ENCODE peak calls at places on chromosome 16, in eight cellular contexts. G, N, J, H, C, T, E and Q are unnamed samples.

GRCh38 chr16:56515665-56516064 is 4.2 kb downstream of the BBS2 start:
- DNase-seq in G (no peak), N (no peak), J (no peak), H (no peak), C (no peak), T (peak), E (no peak), Q (no peak)

GRCh38 chr16:50037791-50038190 is 12.8 kb downstream of the CNEP1R1 start:
- DNase-seq in G (no peak), N (no peak), J (no peak), H (no peak), C (no peak), T (peak), E (no peak), Q (no peak)

GRCh38 chr16:72590179-72590937 is 418.4 kb upstream of the PMFBP1 start:
- DNase-seq in G (peak), N (peak), J (no peak), H (peak), C (no peak), T (no peak), E (no peak), Q (no peak)

GRCh38 chr16:54194008-54194731 is 92.4 kb downstream of the IRX3 start:
- DNase-seq in G (no peak), N (peak), J (no peak), H (no peak), C (peak), T (peak), E (no peak), Q (no peak)

GRCh38 chr16:11393861-11394592 is 48.8 kb downstream of the RMI2 start:
- DNase-seq in G (no peak), N (no peak), J (no peak), H (no peak), C (no peak), T (no peak), E (no peak), Q (no peak)

GRCh38 chr16:54281535-54282201 is 4.9 kb downstream of the IRX3 start:
- DNase-seq in G (no peak), N (no peak), J (no peak), H (peak), C (no peak), T (no peak), E (no peak), Q (no peak)

GRCh38 chr16:11711662-11712061 is 31.0 kb downstream of the TXNDC11 start:
- DNase-seq in G (no peak), N (no peak), J (no peak), H (no peak), C (no peak), T (no peak), E (no peak), Q (no peak)

GRCh38 chr16:85614338-85615013 is 1.4 kb downstream of the GSE1 start:
- DNase-seq in G (no peak), N (no peak), J (no peak), H (no peak), C (no peak), T (no peak), E (peak), Q (no peak)

GRCh38 chr16:2928796-2929195 is 17.1 kb downstream of the FLYWCH1 start:
- DNase-seq in G (no peak), N (no peak), J (no peak), H (no peak), C (no peak), T (no peak), E (no peak), Q (no peak)

GRCh38 chr16:59296002-59296401 is 561.9 kb upstream of the GOT2 start:
- DNase-seq in G (no peak), N (no peak), J (no peak), H (no peak), C (no peak), T (no peak), E (no peak), Q (no peak)

GRCh38 chr16:56781565-56781964 is 51.6 kb downstream of the NUP93 start:
- DNase-seq in G (no peak), N (peak), J (no peak), H (no peak), C (no peak), T (no peak), E (no peak), Q (no peak)

GRCh38 chr16:9932919-9933653 is 249.1 kb downstream of the GRIN2A start:
- DNase-seq in G (no peak), N (no peak), J (no peak), H (no peak), C (no peak), T (no peak), E (no peak), Q (no peak)

GRCh38 chr16:59181821-59182420 is 447.8 kb upstream of the GOT2 start:
- DNase-seq in G (no peak), N (no peak), J (no peak), H (no peak), C (no peak), T (no peak), E (no peak), Q (no peak)

GRCh38 chr16:14140916-14141315 is 69.8 kb downstream of the MRTFB start:
- DNase-seq in G (no peak), N (no peak), J (no peak), H (no peak), C (no peak), T (no peak), E (no peak), Q (no peak)
- TF ChIP-seq CTCF in G (no peak), N (no peak), J (no peak), H (no peak), C (no peak), T (no peak), E (no peak), Q (no peak)

GRCh38 chr16:539901-540530 is 12.5 kb downstream of the CAPN15 start:
- DNase-seq in G (no peak), N (peak), J (no peak), H (no peak), C (no peak), T (no peak), E (no peak), Q (no peak)
- TF ChIP-seq CTCF in G (no peak), N (no peak), J (no peak), H (no peak), C (no peak), T (peak), E (no peak), Q (no peak)

DNA sequence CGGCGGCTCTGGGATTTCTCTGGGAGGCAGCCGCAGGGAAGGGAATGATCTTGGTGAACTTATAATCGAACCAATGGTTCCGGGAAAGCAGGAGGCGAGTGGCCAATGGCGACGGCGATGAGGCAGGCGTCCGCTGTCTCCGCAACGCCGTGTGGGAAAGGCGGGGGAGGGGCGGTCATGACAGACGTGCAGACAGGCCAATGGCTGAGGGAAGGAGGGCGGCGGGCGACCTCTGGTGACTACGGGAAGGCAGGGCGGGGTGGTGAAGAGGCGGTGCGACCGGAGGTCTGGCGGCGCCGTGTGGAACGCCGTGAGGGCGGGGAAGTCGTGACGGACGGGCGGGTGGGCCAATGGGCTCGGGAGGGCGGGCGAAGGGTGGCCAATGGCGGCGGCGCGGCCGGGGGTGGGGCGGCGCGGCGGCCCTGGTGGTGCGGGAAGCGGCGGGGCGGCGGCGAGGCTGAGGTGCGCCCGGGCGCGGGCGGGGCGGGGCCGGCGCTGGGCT is at the start of gene RAB40C:
- DNase-seq in G (peak), N (peak), J (peak), H (peak), C (peak), T (peak), E (peak), Q (peak)
- TF ChIP-seq CTCF in G (no peak), N (no peak), J (no peak), H (no peak), C (no peak), T (peak), E (no peak), Q (no peak)

GRCh38 chr16:67842509-67843342 is 606 bp downstream of the THAP11 start:
- DNase-seq in G (peak), N (peak), J (peak), H (peak), C (no peak), T (peak), E (no peak), Q (peak)

GRCh38 chr16:67843343-67843765 is 1.2 kb downstream of the THAP11 start:
- DNase-seq in G (no peak), N (no peak), J (no peak), H (no peak), C (no peak), T (no peak), E (no peak), Q (no peak)

GRCh38 chr16:67845291-67846062 is 1.3 kb upstream of the NUTF2 start:
- DNase-seq in G (no peak), N (no peak), J (no peak), H (no peak), C (no peak), T (no peak), E (no peak), Q (peak)

GRCh38 chr16:67846063-67846319 is 742 bp upstream of the NUTF2 start:
- DNase-seq in G (no peak), N (no peak), J (no peak), H (no peak), C (no peak), T (no peak), E (no peak), Q (no peak)

DNA sequence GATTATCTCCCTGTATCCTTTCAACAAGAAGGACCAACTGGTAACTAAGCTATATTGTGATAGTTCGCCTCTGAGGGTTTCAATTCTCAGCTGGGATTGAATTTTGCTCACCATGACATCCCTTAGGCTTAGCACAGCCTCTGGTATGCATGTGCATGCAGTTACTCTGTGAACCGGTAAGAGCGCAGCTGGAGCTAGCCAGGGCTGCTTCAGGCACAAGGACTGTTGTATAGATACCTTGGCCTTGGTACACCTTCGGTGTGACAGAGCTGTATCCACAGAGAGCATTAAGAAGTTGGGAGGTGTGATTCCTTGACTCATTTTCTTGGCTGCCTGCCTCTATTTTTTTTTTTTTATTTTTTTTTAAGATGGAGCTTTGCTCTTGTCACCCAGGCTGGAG is 2.3 kb upstream of the NUTF2 start:
- DNase-seq in G (no peak), N (no peak), J (no peak), H (no peak), C (no peak), T (peak), E (no peak), Q (no peak)
- TF ChIP-seq CTCF in G (no peak), N (no peak), J (no peak), H (no peak), C (no peak), T (peak), E (no peak), Q (no peak)

DNA sequence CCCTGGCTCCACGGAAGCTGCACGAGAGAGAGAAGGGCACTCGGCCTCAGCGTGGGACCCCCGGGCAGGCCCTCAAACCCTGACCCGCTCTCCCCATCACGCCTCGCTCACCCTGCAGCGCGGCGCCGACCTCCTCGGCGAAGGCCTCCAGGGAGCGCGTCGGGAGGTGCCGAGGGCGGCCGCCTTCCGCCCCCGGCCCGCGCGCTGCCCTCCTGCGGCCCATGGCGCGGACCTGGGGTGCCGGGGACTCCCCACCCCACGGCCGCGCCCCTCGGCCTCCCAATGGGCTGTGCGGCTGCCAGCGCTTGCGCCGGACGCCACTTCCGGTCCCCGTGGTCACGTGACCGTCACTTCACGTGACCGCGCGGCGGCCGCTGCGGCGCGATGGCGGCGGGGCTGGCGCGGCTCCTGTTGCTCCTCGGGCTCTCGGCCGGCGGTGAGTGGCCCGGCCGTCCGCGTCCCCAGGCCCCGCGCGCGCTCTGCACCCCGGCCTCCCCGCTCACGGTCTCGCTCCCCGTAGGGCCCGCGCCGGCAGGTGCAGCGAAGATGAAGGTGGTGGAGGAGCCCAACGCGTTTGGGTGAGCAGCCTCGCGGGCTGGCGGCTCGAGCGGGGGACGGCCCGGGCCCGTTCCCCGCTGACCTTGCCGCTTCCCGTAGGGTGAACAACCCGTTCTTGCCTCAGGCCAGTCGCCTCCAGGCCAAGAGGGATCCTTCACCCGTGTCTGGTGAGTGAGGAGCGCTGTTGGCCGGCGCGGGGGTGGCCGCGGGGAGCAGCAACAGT is at the start of the genes GNPTG and TSR3:
- DNase-seq in G (peak), N (peak), J (peak), H (peak), C (peak), T (peak), E (peak), Q (peak)
- TF ChIP-seq CTCF in G (no peak), N (no peak), J (no peak), H (no peak), C (no peak), T (no peak), E (no peak), Q (no peak)

DNA sequence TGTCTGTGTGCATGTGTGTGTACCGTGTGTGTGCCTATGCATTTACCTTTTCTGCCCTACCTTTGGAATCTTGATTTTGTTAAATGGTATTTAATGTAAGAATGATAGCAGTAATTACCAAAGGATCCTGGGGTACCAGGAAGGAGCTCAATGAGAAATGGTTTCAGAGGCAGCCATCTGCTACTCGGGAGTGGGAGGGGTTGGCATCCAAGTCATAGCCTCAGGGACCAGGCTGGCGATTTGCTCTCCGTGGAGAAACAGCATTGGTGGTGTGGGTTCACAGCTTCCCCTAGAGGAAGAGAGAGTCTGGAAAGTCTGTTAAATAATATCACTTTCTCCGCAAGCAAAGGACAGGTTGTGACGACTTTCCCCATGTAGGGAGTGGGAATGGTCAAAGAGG is 177.2 kb downstream of the HS3ST4 start:
- DNase-seq in G (no peak), N (no peak), J (no peak), H (no peak), C (no peak), T (no peak), E (no peak), Q (no peak)
- TF ChIP-seq CTCF in G (no peak), N (no peak), J (no peak), H (no peak), C (no peak), T (no peak), E (no peak), Q (no peak)

DNA sequence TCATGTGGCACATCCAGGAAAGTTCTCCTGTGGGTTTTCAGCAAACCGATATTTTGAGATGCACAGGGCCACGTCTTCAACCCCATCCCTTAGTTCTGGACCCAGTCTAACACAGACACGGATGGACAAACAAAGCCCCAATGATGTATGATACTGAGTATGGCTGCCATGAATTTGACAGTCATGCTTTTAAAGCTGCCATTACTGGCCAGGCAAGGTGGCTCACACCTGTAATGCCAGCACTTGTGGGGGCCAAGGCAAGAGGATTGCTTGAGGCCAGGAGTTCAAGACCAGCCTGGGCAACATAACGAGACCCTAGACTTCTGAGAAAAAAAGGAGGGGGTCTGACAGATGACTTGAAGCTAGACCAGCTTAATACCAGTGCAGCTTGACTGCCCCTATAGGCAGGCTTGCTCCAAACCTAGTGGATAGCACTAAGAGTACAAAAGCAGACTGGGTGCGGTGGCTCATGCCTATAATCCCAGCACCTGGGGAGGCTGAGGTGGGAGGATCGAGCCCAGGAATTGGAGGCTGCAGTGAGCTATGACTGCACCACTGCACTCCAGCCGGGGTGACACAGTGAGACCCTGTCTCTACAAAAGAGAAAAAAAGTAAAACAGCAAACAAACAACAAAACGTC is 10.8 kb upstream of the ZNF629 start:
- DNase-seq in G (no peak), N (no peak), J (no peak), H (no peak), C (no peak), T (no peak), E (no peak), Q (no peak)
- TF ChIP-seq CTCF in G (no peak), N (no peak), J (no peak), H (no peak), C (no peak), T (no peak), E (no peak), Q (no peak)